ENCODE peak calls at places on chromosomes 12 and 14, in five cellular contexts. B, Y, V, E and T are unnamed samples.
A peak's percentile ranks its signal among the peaks of the same experiment; 100 is the strongest.

GRCh38 chr12:2094597-2094996 is 41.8 kb downstream of the CACNA1C start:
- DNase-seq in Y (no peak), B (no peak), V (no peak), E (no peak), T (no peak)

GRCh38 chr12:3084742-3085141 is 7.6 kb downstream of the TSPAN9 start:
- DNase-seq in B (no peak), Y (no peak), E (no peak), V (no peak), T (no peak)

GRCh38 chr12:54360717-54361456 is 3.4 kb downstream of the GPR84 start:
- DNase-seq in Y (peak; percentile 82), E (peak; percentile 93), B (no peak), V (peak; percentile 66), T (peak; percentile 73)

GRCh38 chr12:51942501-51943000 is 8.9 kb upstream of the ACVR1B start:
- DNase-seq in B (no peak), V (no peak), Y (no peak), E (no peak), T (no peak)

GRCh38 chr12:57240926-57241555 is 9.9 kb downstream of the STAC3 start:
- DNase-seq in Y (no peak), B (no peak), V (peak; percentile 63), E (no peak), T (no peak)

GRCh38 chr12:69657376-69658137 is 41.5 kb downstream of the BEST3 start:
- DNase-seq in V (no peak), B (no peak), E (peak; percentile 92), Y (peak; percentile 49), T (peak; percentile 20)

GRCh38 chr14:64937821-64938193 is 4.7 kb downstream of the GPX2 start:
- DNase-seq in B (no peak), E (no peak), V (no peak), Y (peak; percentile 63), T (no peak)

GRCh38 chr12:78119351-78119918 is 288.7 kb downstream of the NAV3 start:
- DNase-seq in B (no peak), V (no peak), E (no peak), Y (no peak), T (no peak)

GRCh38 chr12:50242751-50243191 is 40.5 kb downstream of the LIMA1 start:
- DNase-seq in B (no peak), V (no peak), Y (no peak), E (no peak), T (no peak)

GRCh38 chr12:96274331-96274730 is 80.2 kb downstream of the ELK3 start:
- DNase-seq in B (no peak), V (no peak), E (no peak), Y (no peak), T (no peak)

GRCh38 chr12:100557357-100557756 is 16.1 kb upstream of the GAS2L3 start:
- DNase-seq in B (no peak), Y (no peak), E (no peak), V (no peak), T (no peak)
- TF ChIP-seq FOXM1 in B (no peak), Y (no peak), E (no peak), V (no peak), T (no peak)

GRCh38 chr14:58276208-58276607 is 22.1 kb upstream of the ARID4A start:
- DNase-seq in B (no peak), Y (no peak), V (no peak), E (no peak), T (no peak)

GRCh38 chr14:58275527-58276190 is 22.7 kb upstream of the ARID4A start:
- DNase-seq in Y (no peak), B (no peak), E (no peak), V (no peak), T (no peak)

GRCh38 chr14:58278177-58278576 is 20.2 kb upstream of the ARID4A start:
- DNase-seq in E (no peak), Y (no peak), V (no peak), B (no peak), T (no peak)

GRCh38 chr14:58270628-58271027 is 26.0 kb downstream of the PSMA3 start:
- DNase-seq in V (no peak), B (no peak), Y (no peak), E (no peak), T (no peak)

GRCh38 chr14:58272589-58273372 is 25.6 kb upstream of the ARID4A start:
- DNase-seq in B (no peak), E (peak; percentile 20), Y (peak; percentile 98), V (no peak), T (peak; percentile 17)
- TF ChIP-seq FOXM1 in B (no peak), E (no peak), Y (no peak), V (no peak), T (no peak)

GRCh38 chr14:100381386-100382105 is 58.4 kb downstream of the SLC25A47 start:
- DNase-seq in V (no peak), E (no peak), Y (no peak), B (no peak), T (no peak)

GRCh38 chr14:100382106-100382455 is 58.9 kb downstream of the SLC25A47 start:
- DNase-seq in B (no peak), E (no peak), V (no peak), Y (no peak), T (no peak)

GRCh38 chr14:100384277-100384676 is 61.1 kb downstream of the SLC25A47 start:
- DNase-seq in E (no peak), V (no peak), B (no peak), Y (no peak), T (no peak)

GRCh38 chr14:100384819-100385813 is 62.0 kb downstream of the SLC25A47 start:
- DNase-seq in Y (peak; percentile 40), E (peak; percentile 57), B (no peak), V (peak; percentile 67), T (no peak)

GRCh38 chr14:100383727-100384158 is 60.6 kb downstream of the SLC25A47 start:
- DNase-seq in Y (peak; percentile 58), V (peak; percentile 87), B (no peak), E (peak; percentile 72), T (peak; percentile 77)
- TF ChIP-seq FOXM1 in Y (no peak), V (no peak), B (no peak), E (no peak), T (no peak)

DNA sequence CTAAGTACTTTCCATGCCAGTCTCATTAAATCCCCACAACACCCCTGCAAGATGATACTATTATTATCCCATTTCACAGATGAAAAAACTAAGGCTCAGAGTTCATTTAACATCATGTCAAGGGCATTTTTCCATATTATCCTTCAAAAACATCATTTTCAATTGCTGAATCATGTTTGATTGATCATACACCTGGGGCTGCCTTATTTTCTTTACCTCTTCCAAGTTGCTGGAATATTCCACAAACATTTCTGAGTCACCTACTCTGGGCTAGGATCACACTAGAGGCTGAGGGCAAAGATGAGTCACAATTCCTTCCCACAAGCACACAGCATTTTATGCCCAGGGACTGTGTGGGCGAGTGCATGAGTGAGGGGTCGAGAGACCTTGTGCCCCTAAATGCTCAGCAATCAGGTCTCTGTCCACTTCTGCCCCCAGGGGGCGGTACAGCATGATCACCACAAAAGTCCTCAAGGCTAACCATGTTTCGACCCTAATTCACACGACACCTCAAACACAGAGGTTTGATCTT is 14.1 kb upstream of the TMEM119 start:
- DNase-seq in V (peak; percentile 56), E (peak; percentile 77), B (no peak), Y (peak; percentile 44), T (peak; percentile 56)
- TF ChIP-seq FOXM1 in V (no peak), E (no peak), B (no peak), Y (no peak), T (no peak)

DNA sequence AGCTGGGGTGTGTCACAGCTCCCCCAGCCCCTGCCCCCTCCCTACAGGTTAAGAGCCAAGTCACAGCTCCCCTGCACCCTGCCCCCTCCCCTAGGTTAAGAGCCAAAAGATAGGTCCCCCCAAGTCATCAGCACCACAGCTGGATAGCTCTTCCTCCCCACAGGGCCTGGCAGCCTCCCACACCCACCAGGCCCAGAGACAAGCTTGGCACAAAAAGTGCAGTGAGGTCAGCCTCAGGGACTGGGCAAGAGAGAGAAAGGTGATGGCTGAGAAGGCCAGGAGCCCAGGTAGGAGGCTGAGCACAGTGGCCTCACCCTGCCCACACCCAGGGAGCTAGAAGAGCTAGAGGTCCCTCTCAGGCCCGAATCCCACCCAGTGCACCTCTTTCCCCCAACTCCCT is 8.7 kb downstream of the ITGA7 start:
- DNase-seq in Y (no peak), V (no peak), B (no peak), E (no peak), T (no peak)
- TF ChIP-seq FOXM1 in Y (no peak), V (no peak), B (no peak), E (no peak), T (no peak)

DNA sequence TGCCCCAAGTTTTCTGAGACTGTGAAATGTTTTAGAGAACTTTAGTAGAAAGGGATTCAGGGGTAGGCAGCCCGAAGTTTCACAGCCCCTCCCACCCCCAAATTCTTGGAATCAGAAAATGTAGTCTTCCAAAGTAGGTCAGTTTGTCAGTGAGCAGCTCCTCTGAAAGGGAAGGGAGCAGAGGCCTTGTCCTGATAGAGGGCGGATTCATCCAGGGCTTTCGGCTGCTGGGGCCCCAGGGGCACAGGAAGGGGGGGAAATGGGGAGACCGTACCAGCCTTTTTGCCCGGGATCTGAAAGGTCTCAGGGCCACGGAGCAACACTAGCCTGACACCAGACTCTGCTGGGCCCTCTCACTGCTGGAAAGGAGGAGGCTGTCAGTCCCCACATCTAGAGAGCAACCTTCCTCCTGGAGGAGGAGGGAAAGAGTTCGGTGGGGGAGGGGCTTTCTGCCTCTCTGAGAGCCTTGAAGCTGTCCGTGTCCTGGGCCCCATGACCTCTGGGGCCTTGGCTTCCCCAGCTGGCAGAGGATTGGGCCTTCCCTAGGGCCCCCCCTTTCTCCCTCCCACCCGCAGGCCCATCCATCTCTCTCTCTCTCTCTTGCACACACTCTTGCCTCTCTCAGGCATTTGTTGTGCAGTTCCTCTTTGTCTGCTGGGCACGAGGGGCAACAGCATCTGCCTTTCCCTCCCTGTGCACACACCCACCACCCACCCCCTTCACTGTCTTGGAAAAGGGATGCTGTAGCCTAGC is at the start of gene IKZF4:
- DNase-seq in Y (no peak), V (peak; percentile 68), B (no peak), E (peak; percentile 95), T (no peak)
- TF ChIP-seq FOXM1 in Y (no peak), V (no peak), B (no peak), E (no peak), T (no peak)

GRCh38 chr12:47244730-47245285 is 165.0 kb upstream of the AMIGO2 start:
- DNase-seq in B (no peak), V (no peak), Y (no peak), E (peak; percentile 41), T (no peak)
- TF ChIP-seq FOXM1 in B (no peak), V (no peak), Y (no peak), E (no peak), T (no peak)